ENCODE peak calls at places on chromosome 7, in ten cellular contexts. K, M, Q, X, V, O, H, Z, Y and P are unnamed samples.

GRCh38 chr7:37285701-37286475 is 162.8 kb downstream of the ELMO1 start:
- DNase-seq in K (no peak), M (no peak), Q (peak), X (no peak), V (no peak), O (no peak), H (no peak), Z (no peak), Y (no peak), P (no peak)

GRCh38 chr7:48154792-48155413 is 16.4 kb upstream of the ABCA13 start:
- DNase-seq in K (peak), M (no peak), Q (peak), X (no peak), V (peak), O (peak), H (peak), Z (peak), Y (no peak), P (peak)

GRCh38 chr7:18445483-18445882 is 50.1 kb upstream of the HDAC9 start:
- DNase-seq in K (no peak), M (no peak), Q (no peak), X (no peak), V (no peak), O (no peak), H (no peak), Z (no peak), Y (no peak), P (no peak)

GRCh38 chr7:92953657-92954056 is 117.3 kb upstream of the CDK6 start:
- DNase-seq in K (no peak), M (no peak), Q (no peak), X (no peak), V (no peak), O (no peak), H (no peak), Z (peak), Y (no peak), P (peak)

GRCh38 chr7:81367335-81367801 is 402.5 kb downstream of the HGF start:
- DNase-seq in K (no peak), M (no peak), Q (peak), X (no peak), V (peak), O (peak), H (no peak), Z (no peak), Y (no peak), P (no peak)

GRCh38 chr7:571096-572012 is 51.7 kb upstream of the PDGFA start:
- DNase-seq in K (no peak), M (peak), Q (no peak), X (no peak), V (no peak), O (no peak), H (no peak), Z (no peak), Y (no peak), P (peak)

GRCh38 chr7:137020351-137020750 is 151.9 kb downstream of the CHRM2 start:
- DNase-seq in K (no peak), M (no peak), Q (no peak), X (no peak), V (no peak), O (no peak), H (no peak), Z (no peak), Y (no peak), P (peak)

GRCh38 chr7:52944916-52945315 is 90.5 kb upstream of the POM121L12 start:
- DNase-seq in K (peak), M (no peak), Q (no peak), X (no peak), V (peak), O (no peak), H (no peak), Z (no peak), Y (no peak), P (no peak)

GRCh38 chr7:117870405-117870905 is 2.8 kb downstream of the CTTNBP2 start:
- DNase-seq in K (no peak), M (no peak), Q (no peak), X (no peak), V (no peak), O (no peak), H (no peak), Z (no peak), Y (no peak), P (no peak)

GRCh38 chr7:68470836-68471235 is 1127.4 kb upstream of the AUTS2 start:
- DNase-seq in K (no peak), M (no peak), Q (no peak), X (no peak), V (no peak), O (no peak), H (no peak), Z (no peak), Y (no peak), P (no peak)

GRCh38 chr7:93046641-93047040 is 71.1 kb downstream of the SAMD9 start:
- DNase-seq in K (no peak), M (no peak), Q (no peak), X (no peak), V (no peak), O (no peak), H (no peak), Z (no peak), Y (no peak), P (no peak)

GRCh38 chr7:26334171-26334570 is 42.5 kb downstream of the SNX10 start:
- DNase-seq in K (no peak), M (no peak), Q (no peak), X (peak), V (no peak), O (no peak), H (no peak), Z (no peak), Y (no peak), P (no peak)

GRCh38 chr7:129368389-129368986 is 65.7 kb upstream of the STRIP2 start:
- DNase-seq in K (no peak), M (no peak), Q (peak), X (no peak), V (no peak), O (no peak), H (no peak), Z (peak), Y (peak), P (no peak)

GRCh38 chr7:51230723-51231122 is 85.9 kb downstream of the COBL start:
- DNase-seq in K (no peak), M (no peak), Q (no peak), X (no peak), V (no peak), O (no peak), H (no peak), Z (no peak), Y (no peak), P (no peak)

GRCh38 chr7:122262246-122262645 is 42.3 kb downstream of the FEZF1 start:
- DNase-seq in K (no peak), M (no peak), Q (no peak), X (no peak), V (no peak), O (peak), H (no peak), Z (no peak), Y (no peak), P (no peak)